ENCODE peak calls at places on chromosomes 7 and 10, in six cellular contexts. O, G, N, A, V and Y are unnamed samples.

GRCh38 chr10:75630746-75631145 is 199.3 kb downstream of the LRMDA start:
- DNase-seq in O (no peak), G (no peak), N (no peak), A (no peak), V (no peak), Y (no peak)

GRCh38 chr7:36040679-36041078 is 112.4 kb upstream of the EEPD1 start:
- DNase-seq in O (no peak), G (peak; percentile 66), N (peak; percentile 63), A (no peak), V (no peak), Y (no peak)

GRCh38 chr7:25586513-25586912 is 358.2 kb upstream of the NPVF start:
- DNase-seq in O (no peak), G (no peak), N (no peak), A (no peak), V (no peak), Y (no peak)

GRCh38 chr7:123715198-123715597 is 33.6 kb downstream of the WASL start:
- DNase-seq in O (no peak), G (peak; percentile 33), N (no peak), A (no peak), V (no peak), Y (no peak)

GRCh38 chr7:151244156-151244870 is 4.2 kb downstream of the SMARCD3 start:
- DNase-seq in O (peak; percentile 15), G (no peak), N (peak; percentile 52), A (peak; percentile 71), V (peak; percentile 28), Y (no peak)

GRCh38 chr10:1670541-1671365 is 66.6 kb downstream of the ADARB2 start:
- DNase-seq in O (no peak), G (no peak), N (no peak), A (peak; percentile 36), V (no peak), Y (no peak)

GRCh38 chr10:44333511-44333910 is 51.4 kb downstream of the CXCL12 start:
- DNase-seq in O (no peak), G (no peak), N (no peak), A (no peak), V (no peak), Y (no peak)

GRCh38 chr7:2353650-2354172 is 916 bp upstream of the EIF3B start:
- DNase-seq in O (peak; percentile 63), G (peak; percentile 86), N (peak; percentile 74), A (peak; percentile 94), V (peak; percentile 62), Y (no peak)

GRCh38 chr7:127897704-127898454 is 133.4 kb downstream of the LRRC4 start:
- DNase-seq in O (no peak), G (peak; percentile 71), N (peak; percentile 40), A (no peak), V (no peak), Y (no peak)

GRCh38 chr7:128236924-128237586 is 4.0 kb upstream of the LEP start:
- DNase-seq in O (peak; percentile 28), G (peak; percentile 82), N (peak; percentile 84), A (no peak), V (peak; percentile 6), Y (peak; percentile 62)

GRCh38 chr7:125934539-125934938 is 1004.9 kb upstream of the POT1 start:
- DNase-seq in O (no peak), G (peak; percentile 11), N (no peak), A (no peak), V (no peak), Y (no peak)

GRCh38 chr7:3210531-3210930 is 90.5 kb upstream of the SDK1 start:
- DNase-seq in O (no peak), G (no peak), N (no peak), A (no peak), V (no peak), Y (no peak)

GRCh38 chr7:128672927-128673517 is 930 bp downstream of the GARIN1A start:
- DNase-seq in O (no peak), G (peak; percentile 16), N (no peak), A (no peak), V (no peak), Y (no peak)

GRCh38 chr7:144812379-144813283 is 23.2 kb downstream of the TPK1 start:
- DNase-seq in O (no peak), G (no peak), N (no peak), A (peak; percentile 61), V (no peak), Y (no peak)

GRCh38 chr10:131546086-131546810 is 234.7 kb upstream of the TCERG1L start:
- DNase-seq in O (no peak), G (no peak), N (no peak), A (no peak), V (no peak), Y (no peak)

GRCh38 chr7:137932881-137933269 is 69.0 kb downstream of the CREB3L2 start:
- DNase-seq in O (no peak), G (peak; percentile 69), N (no peak), A (no peak), V (no peak), Y (peak; percentile 67)

GRCh38 chr7:142714375-142714774 is 34.9 kb upstream of the PRSS1 start:
- DNase-seq in O (no peak), G (no peak), N (no peak), A (peak; percentile 67), V (no peak), Y (no peak)

GRCh38 chr10:103843045-103843444 is 12.3 kb downstream of the SH3PXD2A start:
- DNase-seq in O (no peak), G (no peak), N (no peak), A (no peak), V (no peak), Y (no peak)
- H3K4me3 ChIP-seq in O (no peak overlapping the region), G (no peak overlapping the region), N (no peak overlapping the region), A (no peak overlapping the region), V (no peak overlapping the region), Y (no peak overlapping the region)

DNA sequence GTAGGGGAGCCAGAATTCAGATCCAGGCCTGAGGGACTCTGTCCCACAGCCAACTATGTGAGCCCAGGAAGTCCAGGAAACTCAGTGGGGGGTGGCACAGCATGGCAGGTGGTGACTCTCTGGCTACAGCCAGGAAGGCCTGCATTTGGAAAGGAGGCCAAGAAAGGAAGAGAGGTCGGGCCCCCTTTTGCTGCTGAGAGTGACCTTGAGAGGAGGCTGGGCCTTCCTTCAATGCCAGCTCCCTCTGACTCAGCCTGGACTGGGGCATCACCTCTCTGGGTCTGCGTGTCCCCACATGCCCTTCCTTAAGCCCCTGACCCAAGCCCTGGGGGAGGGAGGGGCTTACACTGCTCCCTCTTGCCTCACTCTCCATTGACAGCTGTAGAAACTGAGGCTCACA is 6.4 kb upstream of the MYL10 start:
- DNase-seq in O (no peak), G (no peak), N (no peak), A (no peak), V (no peak), Y (no peak)
- H3K4me3 ChIP-seq in O (no peak overlapping the region), G (no peak overlapping the region), N (no peak overlapping the region), A (no peak overlapping the region), V (no peak overlapping the region), Y (no peak overlapping the region)

GRCh38 chr7:140315498-140316164 is 82.7 kb downstream of the SLC37A3 start:
- DNase-seq in O (no peak), G (no peak), N (no peak), A (no peak), V (no peak), Y (no peak)
- H3K4me3 ChIP-seq in O (no peak overlapping the region), G (no peak overlapping the region), N (no peak overlapping the region), A (no peak overlapping the region), V (no peak overlapping the region), Y (peak overlapping the region; percentile 0)

GRCh38 chr10:133231244-133231945 is 1.4 kb downstream of the UTF1 start:
- DNase-seq in O (no peak), G (no peak), N (no peak), A (no peak), V (no peak), Y (no peak)

GRCh38 chr10:133229265-133230022 is 573 bp upstream of the UTF1 start:
- DNase-seq in O (no peak), G (no peak), N (no peak), A (no peak), V (no peak), Y (no peak)

GRCh38 chr10:133231946-133232574 is 2.0 kb downstream of the UTF1 start:
- DNase-seq in O (no peak), G (no peak), N (no peak), A (no peak), V (no peak), Y (no peak)

GRCh38 chr10:133230023-133230319 is at the start of gene UTF1:
- DNase-seq in O (no peak), G (no peak), N (no peak), A (no peak), V (no peak), Y (no peak)

GRCh38 chr10:133230387-133231195 is 574 bp downstream of the UTF1 start:
- DNase-seq in O (no peak), G (no peak), N (no peak), A (peak; percentile 72), V (no peak), Y (no peak)
- H3K4me3 ChIP-seq in O (no peak overlapping the region), G (no peak overlapping the region), N (no peak overlapping the region), A (peak overlapping the region; percentile 36), V (no peak overlapping the region), Y (no peak overlapping the region)

GRCh38 chr10:18400201-18400910 is 251.0 kb downstream of the NSUN6 start:
- DNase-seq in O (peak; percentile 54), G (peak; percentile 11), N (no peak), A (peak; percentile 88), V (no peak), Y (no peak)
- H3K4me3 ChIP-seq in O (no peak overlapping the region), G (peak overlapping the region; percentile 57), N (peak overlapping the region; percentile 12), A (no peak overlapping the region), V (peak overlapping the region; percentile 20), Y (no peak overlapping the region)

DNA sequence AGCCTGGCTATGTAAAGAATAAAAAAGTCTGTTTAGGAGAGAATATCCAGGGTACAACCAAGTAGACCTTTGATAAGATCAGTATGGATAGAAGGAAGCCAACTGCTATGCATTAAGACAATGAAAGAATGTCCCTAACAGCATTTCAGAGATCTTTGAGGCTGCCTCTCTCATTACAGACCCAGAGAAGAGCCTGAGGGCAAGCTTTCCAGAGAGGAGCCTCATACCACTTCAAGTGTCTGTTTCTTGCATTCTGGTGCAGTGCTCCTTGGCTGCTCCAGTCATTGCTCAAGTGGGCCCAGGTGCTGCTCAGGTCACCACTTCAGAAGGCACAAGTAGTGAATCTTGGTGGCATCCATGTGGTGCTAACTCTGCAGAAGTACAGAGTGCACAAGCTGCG is 514.0 kb downstream of the PLXDC2 start:
- DNase-seq in O (no peak), G (no peak), N (no peak), A (no peak), V (no peak), Y (no peak)
- H3K4me3 ChIP-seq in O (no peak overlapping the region), G (no peak overlapping the region), N (no peak overlapping the region), A (no peak overlapping the region), V (no peak overlapping the region), Y (no peak overlapping the region)